ENCODE peak calls at places on chromosomes 6 and 20, in ten cellular contexts. One of them, this sample, is unnamed.

GRCh38 chr20:30963591-30963990 is 293.9 kb upstream of the DEFB115 start:
- DNase-seq in AG04450: no peak
- DNase-seq in heart right ventricle: no peak
- DNase-seq in A549: no peak
- DNase-seq in GM23338: no peak
- DNase-seq in left lung: no peak
- DNase-seq in right atrium auricular region: no peak
- DNase-seq in dorsolateral prefrontal cortex: no peak
- DNase-seq in suprapubic skin: no peak
- DNase-seq in IMR-90: no peak
- DNase-seq in this sample: no peak

GRCh38 chr20:19073584-19074198 is 138.8 kb upstream of the SLC24A3 start:
- DNase-seq in IMR-90: no peak
- DNase-seq in suprapubic skin: no peak
- DNase-seq in A549: no peak
- DNase-seq in AG04450: no peak
- DNase-seq in right atrium auricular region: no peak
- DNase-seq in GM23338: peak
- DNase-seq in heart right ventricle: no peak
- DNase-seq in left lung: no peak
- DNase-seq in dorsolateral prefrontal cortex: no peak
- DNase-seq in this sample: no peak

GRCh38 chr20:44862286-44862685 is 23.2 kb upstream of the YWHAB start:
- DNase-seq in dorsolateral prefrontal cortex: no peak
- DNase-seq in left lung: no peak
- DNase-seq in suprapubic skin: no peak
- DNase-seq in right atrium auricular region: no peak
- DNase-seq in IMR-90: no peak
- DNase-seq in AG04450: no peak
- DNase-seq in GM23338: no peak
- DNase-seq in heart right ventricle: no peak
- DNase-seq in A549: no peak
- DNase-seq in this sample: no peak

GRCh38 chr6:10569392-10570127 is 48.4 kb downstream of the GCNT2 start:
- DNase-seq in left lung: no peak
- DNase-seq in AG04450: no peak
- DNase-seq in A549: no peak
- DNase-seq in dorsolateral prefrontal cortex: no peak
- DNase-seq in suprapubic skin: peak
- DNase-seq in right atrium auricular region: no peak
- DNase-seq in heart right ventricle: no peak
- DNase-seq in GM23338: no peak
- DNase-seq in IMR-90: no peak
- DNase-seq in this sample: no peak

GRCh38 chr6:89680150-89680549 is 41.6 kb upstream of the LYRM2 start:
- DNase-seq in dorsolateral prefrontal cortex: no peak
- DNase-seq in heart right ventricle: no peak
- DNase-seq in GM23338: no peak
- DNase-seq in AG04450: no peak
- DNase-seq in left lung: no peak
- DNase-seq in A549: no peak
- DNase-seq in IMR-90: no peak
- DNase-seq in right atrium auricular region: no peak
- DNase-seq in suprapubic skin: no peak
- DNase-seq in this sample: no peak

GRCh38 chr20:52461602-52462001 is 270.0 kb upstream of the ZFP64 start:
- DNase-seq in A549: no peak
- DNase-seq in IMR-90: no peak
- DNase-seq in AG04450: no peak
- DNase-seq in left lung: no peak
- DNase-seq in right atrium auricular region: no peak
- DNase-seq in heart right ventricle: no peak
- DNase-seq in GM23338: no peak
- DNase-seq in dorsolateral prefrontal cortex: no peak
- DNase-seq in suprapubic skin: no peak
- DNase-seq in this sample: no peak

GRCh38 chr6:7671581-7671980 is 54.3 kb upstream of the BMP6 start:
- DNase-seq in right atrium auricular region: no peak
- DNase-seq in suprapubic skin: no peak
- DNase-seq in dorsolateral prefrontal cortex: no peak
- DNase-seq in GM23338: no peak
- DNase-seq in left lung: no peak
- DNase-seq in IMR-90: peak
- DNase-seq in AG04450: no peak
- DNase-seq in A549: no peak
- DNase-seq in heart right ventricle: no peak
- DNase-seq in this sample: no peak

GRCh38 chr6:140660295-140660694 is 1285.8 kb upstream of the CITED2 start:
- DNase-seq in IMR-90: no peak
- DNase-seq in A549: no peak
- DNase-seq in right atrium auricular region: no peak
- DNase-seq in suprapubic skin: no peak
- DNase-seq in dorsolateral prefrontal cortex: no peak
- DNase-seq in heart right ventricle: no peak
- DNase-seq in AG04450: no peak
- DNase-seq in left lung: no peak
- DNase-seq in GM23338: no peak
- DNase-seq in this sample: no peak

GRCh38 chr6:66307490-66307889 is 600.5 kb upstream of the EYS start:
- DNase-seq in dorsolateral prefrontal cortex: no peak
- DNase-seq in AG04450: no peak
- DNase-seq in heart right ventricle: no peak
- DNase-seq in IMR-90: no peak
- DNase-seq in A549: peak
- DNase-seq in right atrium auricular region: no peak
- DNase-seq in GM23338: peak
- DNase-seq in left lung: no peak
- DNase-seq in suprapubic skin: no peak
- DNase-seq in this sample: no peak

GRCh38 chr20:53902968-53903651 is 167.3 kb downstream of the BCAS1 start:
- DNase-seq in suprapubic skin: no peak
- DNase-seq in GM23338: no peak
- DNase-seq in IMR-90: no peak
- DNase-seq in right atrium auricular region: no peak
- DNase-seq in A549: no peak
- DNase-seq in left lung: no peak
- DNase-seq in heart right ventricle: no peak
- DNase-seq in dorsolateral prefrontal cortex: no peak
- DNase-seq in AG04450: no peak
- DNase-seq in this sample: no peak

GRCh38 chr20:23223908-23224307 is 126.7 kb upstream of the NXT1 start:
- DNase-seq in heart right ventricle: no peak
- DNase-seq in dorsolateral prefrontal cortex: no peak
- DNase-seq in left lung: no peak
- DNase-seq in GM23338: no peak
- DNase-seq in right atrium auricular region: no peak
- DNase-seq in suprapubic skin: no peak
- DNase-seq in IMR-90: no peak
- DNase-seq in A549: no peak
- DNase-seq in AG04450: no peak
- DNase-seq in this sample: no peak

GRCh38 chr6:105803439-105803838 is 282.7 kb upstream of the PRDM1 start:
- DNase-seq in suprapubic skin: no peak
- DNase-seq in A549: no peak
- DNase-seq in dorsolateral prefrontal cortex: no peak
- DNase-seq in IMR-90: peak
- DNase-seq in GM23338: no peak
- DNase-seq in AG04450: no peak
- DNase-seq in left lung: no peak
- DNase-seq in heart right ventricle: no peak
- DNase-seq in right atrium auricular region: no peak
- DNase-seq in this sample: no peak

DNA sequence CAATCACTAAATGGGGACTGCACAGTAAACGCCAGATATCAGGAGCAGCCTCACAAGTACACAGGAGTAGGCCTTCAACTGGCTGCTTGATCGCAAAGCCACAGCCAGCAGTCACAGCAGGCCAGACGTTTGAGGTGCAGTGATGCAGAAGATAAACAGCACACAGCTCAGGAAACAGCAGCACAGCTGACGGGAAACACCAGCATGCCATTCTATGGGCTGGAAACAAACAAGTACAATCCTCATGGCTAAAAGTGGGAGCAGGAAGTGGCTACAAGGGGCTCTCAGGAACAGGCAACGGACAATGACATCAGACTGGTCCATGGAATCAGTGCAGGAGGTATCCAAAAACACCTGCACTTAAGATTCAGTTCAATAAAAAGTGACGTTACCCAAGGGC is 111.0 kb downstream of the DTNBP1 start:
- DNase-seq in GM23338: no peak
- DNase-seq in suprapubic skin: no peak
- DNase-seq in dorsolateral prefrontal cortex: no peak
- DNase-seq in left lung: no peak
- DNase-seq in heart right ventricle: no peak
- DNase-seq in right atrium auricular region: no peak
- DNase-seq in AG04450: no peak
- DNase-seq in A549: no peak
- DNase-seq in IMR-90: peak
- DNase-seq in this sample: no peak
- H3K4me3 ChIP-seq in GM23338: no peak
- H3K4me3 ChIP-seq in suprapubic skin: no peak
- H3K4me3 ChIP-seq in dorsolateral prefrontal cortex: no peak
- H3K4me3 ChIP-seq in left lung: no peak
- H3K4me3 ChIP-seq in heart right ventricle: no peak
- H3K4me3 ChIP-seq in right atrium auricular region: no peak
- H3K4me3 ChIP-seq in AG04450: no peak
- H3K4me3 ChIP-seq in A549: no peak
- H3K4me3 ChIP-seq in IMR-90: no peak
- H3K4me3 ChIP-seq in this sample: no peak

GRCh38 chr6:53910834-53911233 is 116.0 kb downstream of the LRRC1 start:
- DNase-seq in left lung: no peak
- DNase-seq in dorsolateral prefrontal cortex: peak
- DNase-seq in AG04450: no peak
- DNase-seq in heart right ventricle: no peak
- DNase-seq in A549: no peak
- DNase-seq in suprapubic skin: no peak
- DNase-seq in GM23338: no peak
- DNase-seq in IMR-90: no peak
- DNase-seq in right atrium auricular region: no peak
- DNase-seq in this sample: no peak
- TF ChIP-seq CTCF in left lung: no peak
- TF ChIP-seq CTCF in dorsolateral prefrontal cortex: no peak
- TF ChIP-seq CTCF in AG04450: no peak
- TF ChIP-seq CTCF in heart right ventricle: no peak
- TF ChIP-seq CTCF in A549: no peak
- TF ChIP-seq CTCF in suprapubic skin: no peak
- TF ChIP-seq CTCF in GM23338: no peak
- TF ChIP-seq CTCF in IMR-90: no peak
- TF ChIP-seq CTCF in right atrium auricular region: no peak
- TF ChIP-seq CTCF in this sample: no peak

DNA sequence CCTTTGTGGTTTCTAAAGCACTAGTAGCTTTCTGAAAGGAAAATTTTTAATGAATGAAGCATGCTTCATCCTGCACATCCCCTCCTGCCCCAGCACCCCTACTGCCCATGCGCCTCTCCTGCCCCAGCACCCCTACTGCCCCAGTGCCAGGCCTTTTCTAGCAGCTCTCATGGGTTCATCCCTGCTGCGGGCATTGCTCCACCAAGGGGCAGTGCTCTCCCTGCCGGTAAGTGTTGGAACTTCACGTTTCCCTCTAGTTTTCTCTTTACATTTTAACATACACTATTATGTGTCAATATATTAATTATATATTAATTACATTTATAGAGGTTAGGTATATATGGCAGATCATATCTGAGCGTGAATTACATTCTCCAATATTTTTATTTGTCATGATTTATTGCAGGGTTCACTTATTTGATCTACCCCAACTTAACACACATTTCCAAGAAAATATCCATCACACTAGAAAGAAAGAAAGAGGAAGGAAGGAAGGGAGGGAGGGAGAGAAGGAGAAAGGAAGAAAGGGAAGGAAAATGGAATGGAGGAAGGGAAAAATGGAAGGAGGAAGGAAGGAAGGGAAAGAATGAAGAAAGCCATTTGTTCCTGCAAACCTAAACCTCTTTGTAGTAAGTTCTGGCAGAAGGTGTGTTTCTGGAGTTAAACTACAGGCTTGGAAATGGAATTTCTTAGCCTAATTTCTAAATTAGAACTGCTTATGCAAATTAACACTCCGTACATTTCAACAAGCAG is 46.8 kb downstream of the CEP43 start:
- DNase-seq in left lung: no peak
- DNase-seq in A549: peak
- DNase-seq in dorsolateral prefrontal cortex: no peak
- DNase-seq in suprapubic skin: no peak
- DNase-seq in IMR-90: no peak
- DNase-seq in right atrium auricular region: no peak
- DNase-seq in AG04450: no peak
- DNase-seq in GM23338: peak
- DNase-seq in heart right ventricle: no peak
- DNase-seq in this sample: no peak
- H3K27ac ChIP-seq in left lung: no peak
- H3K27ac ChIP-seq in A549: no peak
- H3K27ac ChIP-seq in dorsolateral prefrontal cortex: no peak
- H3K27ac ChIP-seq in suprapubic skin: no peak
- H3K27ac ChIP-seq in IMR-90: no peak
- H3K27ac ChIP-seq in right atrium auricular region: no peak
- H3K27ac ChIP-seq in AG04450: no peak
- H3K27ac ChIP-seq in GM23338: no peak
- H3K27ac ChIP-seq in heart right ventricle: no peak
- H3K27ac ChIP-seq in this sample: no peak

GRCh38 chr6:34242252-34243130 is 5.8 kb downstream of the HMGA1 start:
- DNase-seq in GM23338: no peak
- DNase-seq in IMR-90: peak
- DNase-seq in right atrium auricular region: no peak
- DNase-seq in suprapubic skin: no peak
- DNase-seq in heart right ventricle: no peak
- DNase-seq in AG04450: no peak
- DNase-seq in dorsolateral prefrontal cortex: peak
- DNase-seq in left lung: peak
- DNase-seq in A549: no peak
- DNase-seq in this sample: peak

GRCh38 chr6:34246249-34246562 is 2.6 kb downstream of the SMIM29 start:
- DNase-seq in heart right ventricle: no peak
- DNase-seq in AG04450: no peak
- DNase-seq in left lung: no peak
- DNase-seq in suprapubic skin: no peak
- DNase-seq in IMR-90: no peak
- DNase-seq in dorsolateral prefrontal cortex: no peak
- DNase-seq in right atrium auricular region: no peak
- DNase-seq in GM23338: no peak
- DNase-seq in A549: no peak
- DNase-seq in this sample: no peak

GRCh38 chr6:34243131-34243771 is 5.6 kb downstream of the SMIM29 start:
- DNase-seq in suprapubic skin: no peak
- DNase-seq in dorsolateral prefrontal cortex: no peak
- DNase-seq in AG04450: no peak
- DNase-seq in IMR-90: peak
- DNase-seq in A549: no peak
- DNase-seq in GM23338: no peak
- DNase-seq in heart right ventricle: no peak
- DNase-seq in right atrium auricular region: no peak
- DNase-seq in left lung: peak
- DNase-seq in this sample: peak

GRCh38 chr6:34246563-34247391 is 2.0 kb downstream of the SMIM29 start:
- DNase-seq in left lung: peak
- DNase-seq in dorsolateral prefrontal cortex: no peak
- DNase-seq in A549: peak
- DNase-seq in suprapubic skin: no peak
- DNase-seq in right atrium auricular region: no peak
- DNase-seq in heart right ventricle: peak
- DNase-seq in AG04450: no peak
- DNase-seq in IMR-90: peak
- DNase-seq in GM23338: peak
- DNase-seq in this sample: no peak

GRCh38 chr6:34243901-34244884 is 4.6 kb downstream of the SMIM29 start:
- DNase-seq in IMR-90: peak
- DNase-seq in AG04450: peak
- DNase-seq in GM23338: peak
- DNase-seq in left lung: peak
- DNase-seq in dorsolateral prefrontal cortex: peak
- DNase-seq in heart right ventricle: peak
- DNase-seq in A549: peak
- DNase-seq in suprapubic skin: no peak
- DNase-seq in right atrium auricular region: peak
- DNase-seq in this sample: peak
- H3K4me3 ChIP-seq in IMR-90: no peak
- H3K4me3 ChIP-seq in AG04450: peak
- H3K4me3 ChIP-seq in GM23338: no peak
- H3K4me3 ChIP-seq in left lung: no peak
- H3K4me3 ChIP-seq in dorsolateral prefrontal cortex: no peak
- H3K4me3 ChIP-seq in heart right ventricle: no peak
- H3K4me3 ChIP-seq in A549: peak
- H3K4me3 ChIP-seq in suprapubic skin: no peak
- H3K4me3 ChIP-seq in right atrium auricular region: peak
- H3K4me3 ChIP-seq in this sample: peak